ENCODE peak calls at places on chromosome 15, in ten cellular contexts. I is KG1, B is lower lobe of right lung, D is globus pallidus, L is NCI-H345, V is transverse colon, E is RPMI8226, O is RWPE2, C is WTC11, N is ELF-1. H is an unnamed sample.

GRCh38 chr15:78540955-78541743 is 905 bp downstream of the PSMA4 start:
- DNase-seq in I (no peak), B (no peak), D (no peak), L (no peak), V (no peak), E (no peak), O (no peak), C (no peak), N (peak), H (no peak)

GRCh38 chr15:65532738-65533051 is 2.4 kb downstream of the HACD3 start:
- DNase-seq in I (no peak), B (no peak), D (no peak), L (peak), V (no peak), E (no peak), O (no peak), C (no peak), N (no peak), H (no peak)

GRCh38 chr15:85482896-85483295 is 102.5 kb downstream of the AKAP13 start:
- DNase-seq in I (no peak), B (no peak), D (no peak), L (no peak), V (no peak), E (no peak), O (no peak), C (no peak), N (peak), H (peak)

GRCh38 chr15:31853370-31853769 is 176.9 kb upstream of the CHRNA7 start:
- DNase-seq in I (no peak), B (no peak), D (no peak), L (no peak), V (no peak), E (no peak), O (no peak), C (no peak), N (no peak), H (no peak)

GRCh38 chr15:57356636-57357035 is 19.7 kb upstream of the CGNL1 start:
- DNase-seq in I (no peak), B (no peak), D (no peak), L (no peak), V (no peak), E (no peak), O (no peak), C (no peak), N (peak), H (peak)

GRCh38 chr15:66308526-66308925 is 15.2 kb downstream of the DIS3L start:
- DNase-seq in I (no peak), B (no peak), D (no peak), L (no peak), V (no peak), E (no peak), O (no peak), C (no peak), N (no peak), H (no peak)

GRCh38 chr15:75843618-75844610 is 667 bp downstream of the UBE2Q2 start:
- DNase-seq in I (peak), B (peak), D (peak), L (peak), V (peak), E (peak), O (peak), C (peak), N (peak), H (peak)

GRCh38 chr15:39624806-39625205 is 43.9 kb downstream of the THBS1 start:
- DNase-seq in I (peak), B (peak), D (peak), L (no peak), V (peak), E (no peak), O (no peak), C (no peak), N (no peak), H (no peak)

GRCh38 chr15:75123395-75123794 is 78.3 kb upstream of the C15orf39 start:
- DNase-seq in I (no peak), B (no peak), D (no peak), L (no peak), V (no peak), E (no peak), O (no peak), C (no peak), N (no peak), H (no peak)

GRCh38 chr15:64690578-64691296 is 84.7 kb downstream of the RBPMS2 start:
- DNase-seq in I (no peak), B (no peak), D (no peak), L (no peak), V (no peak), E (no peak), O (no peak), C (no peak), N (no peak), H (no peak)

GRCh38 chr15:29141908-29142747 is 127.5 kb downstream of the NSMCE3 start:
- DNase-seq in I (no peak), B (no peak), D (no peak), L (no peak), V (peak), E (no peak), O (peak), C (no peak), N (no peak), H (no peak)

GRCh38 chr15:77104155-77104554 is 33.2 kb upstream of the TSPAN3 start:
- DNase-seq in I (no peak), B (no peak), D (no peak), L (no peak), V (no peak), E (no peak), O (no peak), C (no peak), N (peak), H (no peak)

GRCh38 chr15:68275165-68275746 is 2.3 kb upstream of the FEM1B start:
- DNase-seq in I (no peak), B (no peak), D (no peak), L (no peak), V (no peak), E (no peak), O (no peak), C (no peak), N (no peak), H (no peak)

GRCh38 chr15:70741677-70742293 is 21.6 kb downstream of the UACA start:
- DNase-seq in I (no peak), B (no peak), D (no peak), L (no peak), V (no peak), E (no peak), O (no peak), C (no peak), N (no peak), H (no peak)

H was measured in neural progenitor cell.